ENCODE peak calls at places on chromosomes 11 and 22, in four cellular contexts. R is RWPE2, Q is COR-L47, H is brain microvascular endothelial cell. Z is an unnamed sample.

GRCh38 chr11:117734596-117734995 is 62.4 kb downstream of the DSCAML1 start:
- DNase-seq in H (no peak), R (no peak), Q (peak), Z (no peak)

GRCh38 chr11:132872223-132872622 is 660.1 kb downstream of the OPCML start:
- DNase-seq in R (no peak), H (no peak), Q (peak), Z (no peak)

GRCh38 chr11:81070948-81071347 is 1630.1 kb upstream of the TENM4 start:
- DNase-seq in Q (no peak), R (no peak), H (no peak), Z (no peak)

GRCh38 chr11:27795955-27796861 is 96.0 kb upstream of the BDNF start:
- DNase-seq in R (no peak), H (no peak), Q (peak), Z (no peak)

GRCh38 chr11:109849946-109850345 is 243.2 kb upstream of the ZC3H12C start:
- DNase-seq in R (no peak), Q (no peak), H (no peak), Z (peak)

GRCh38 chr11:60774726-60775125 is 10.4 kb upstream of the MS4A10 start:
- DNase-seq in H (no peak), R (no peak), Q (no peak), Z (no peak)

GRCh38 chr11:8011981-8012444 is 24.9 kb downstream of the EIF3F start:
- DNase-seq in H (peak), Q (no peak), R (no peak), Z (no peak)

GRCh38 chr11:64859542-64860414 is 15.3 kb upstream of the CDC42BPG start:
- DNase-seq in H (no peak), R (peak), Q (no peak), Z (no peak)

GRCh38 chr22:37416806-37417205 is 10.5 kb downstream of the ELFN2 start:
- DNase-seq in H (no peak), R (no peak), Q (peak), Z (no peak)

GRCh38 chr22:21760640-21761039 is 25.0 kb upstream of the YPEL1 start:
- DNase-seq in Q (no peak), H (peak), R (no peak), Z (no peak)

GRCh38 chr11:27183672-27184457 is 143.2 kb downstream of the BBOX1 start:
- DNase-seq in Q (peak), R (no peak), H (peak), Z (peak)

GRCh38 chr22:37244922-37245722 is 1.1 kb upstream of the RAC2 start:
- DNase-seq in Q (no peak), H (no peak), R (peak), Z (no peak)

GRCh38 chr22:25509391-25509791 is 55.1 kb upstream of the GRK3 start:
- DNase-seq in Q (no peak), R (no peak), H (no peak), Z (peak)

GRCh38 chr22:26471522-26471921 is 12.1 kb downstream of the HPS4 start:
- DNase-seq in R (peak), Q (no peak), H (peak), Z (peak)

GRCh38 chr22:29520851-29521250 is 32.7 kb downstream of the THOC5 start:
- DNase-seq in H (peak), R (no peak), Q (no peak), Z (no peak)

GRCh38 chr11:6925636-6926207 is 504 bp upstream of the ZNF215 start:
- DNase-seq in R (no peak), Q (no peak), H (no peak), Z (peak)

GRCh38 chr22:38612217-38613006 is 42.4 kb upstream of the DMC1 start:
- DNase-seq in Q (no peak), H (no peak), R (no peak), Z (no peak)

Z was measured in cerebellar cortex.